ENCODE peak calls at places on chromosome 21, in ten cellular contexts. X is brain microvascular endothelial cell; C is H9; I is thyroid gland; M is testis; P is mesenchymal stem cell; B is CD4-positive, CD25-positive, alpha-beta regulatory T cell; Q is tibial artery; J is cardiac muscle cell; O is HCT116. Y is an unnamed sample.

GRCh38 chr21:25566645-25567044 is 40.6 kb downstream of the MRPL39 start:
- DNase-seq in M (no peak), I (no peak), Q (no peak), B (no peak), X (no peak), C (no peak), P (no peak), O (no peak), J (no peak), Y (no peak)

GRCh38 chr21:33025471-33026298 is at the start of gene OLIG2:
- DNase-seq in P (peak), J (no peak), O (no peak), M (no peak), X (no peak), C (peak), B (no peak), I (no peak), Q (no peak), Y (no peak)

GRCh38 chr21:32603131-32603530 is 9.0 kb downstream of the CFAP298 start:
- DNase-seq in J (no peak), X (no peak), P (no peak), I (no peak), Q (no peak), C (no peak), B (no peak), O (no peak), M (no peak), Y (no peak)

GRCh38 chr21:27423073-27423472 is 456.2 kb upstream of the ADAMTS5 start:
- DNase-seq in I (peak), J (no peak), B (no peak), C (no peak), O (no peak), P (peak), X (peak), M (peak), Q (peak), Y (peak)

GRCh38 chr21:32525282-32525681 is 60.0 kb downstream of the TCP10L start:
- DNase-seq in X (no peak), B (no peak), M (no peak), O (no peak), J (no peak), Q (no peak), P (no peak), I (no peak), C (peak), Y (no peak)

GRCh38 chr21:33202464-33203363 is 27.0 kb upstream of the IFNAR2 start:
- DNase-seq in P (no peak), J (no peak), I (no peak), O (no peak), B (no peak), M (no peak), X (no peak), Q (no peak), C (no peak), Y (no peak)

GRCh38 chr21:45590246-45590725 is 48.0 kb upstream of the SLC19A1 start:
- DNase-seq in B (peak), P (peak), M (peak), J (peak), Q (peak), I (no peak), X (no peak), C (peak), O (no peak), Y (peak)

GRCh38 chr21:17818158-17819113 is 720 bp downstream of the C21orf91 start:
- DNase-seq in Q (no peak), B (peak), M (peak), X (peak), I (peak), P (peak), O (no peak), C (peak), J (peak), Y (no peak)

GRCh38 chr21:20617130-20617529 is 381.1 kb upstream of the NCAM2 start:
- DNase-seq in Q (no peak), O (no peak), M (no peak), P (no peak), B (no peak), X (no peak), I (no peak), C (peak), J (peak), Y (no peak)

GRCh38 chr21:45050786-45051489 is 23.4 kb upstream of the ADARB1 start:
- DNase-seq in P (peak), X (peak), I (no peak), M (no peak), C (no peak), J (no peak), O (no peak), Q (peak), B (no peak), Y (no peak)

DNA sequence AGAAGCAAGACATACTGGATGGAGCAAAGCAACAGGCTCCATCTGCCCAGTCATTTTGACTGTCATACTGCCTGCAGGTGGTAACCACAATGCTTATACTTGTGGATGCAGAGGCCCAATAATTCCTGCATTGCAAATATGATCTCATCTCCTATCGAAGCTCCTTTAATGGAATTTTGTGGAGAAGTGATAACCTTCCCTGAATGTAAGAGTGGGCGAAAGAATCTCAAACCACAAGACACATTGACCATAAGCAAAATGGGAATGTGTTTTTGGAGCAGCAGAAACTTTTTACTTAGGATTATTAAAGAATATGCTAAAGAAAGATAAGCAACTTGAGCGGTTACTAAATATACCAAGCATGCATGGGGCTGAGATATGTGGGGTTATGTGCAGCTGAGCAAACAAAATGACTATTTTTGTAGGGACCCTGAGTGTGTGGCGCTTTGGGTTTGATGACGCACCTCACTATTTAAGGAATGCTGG is 77.4 kb upstream of the BACH1 start:
- DNase-seq in C (no peak), O (no peak), P (no peak), X (peak), J (no peak), B (no peak), I (no peak), Q (no peak), M (no peak), Y (no peak)
- H3K27ac ChIP-seq in C (no peak), O (no peak), P (peak), X (peak), J (no peak), B (no peak), I (no peak), Q (no peak), M (no peak), Y (no peak)

GRCh38 chr21:37461494-37461893 is 94.9 kb downstream of the DYRK1A start:
- DNase-seq in J (no peak), I (no peak), C (no peak), O (no peak), P (no peak), X (no peak), Q (no peak), B (no peak), M (no peak), Y (no peak)
- H3K27ac ChIP-seq in J (peak), I (no peak), C (no peak), O (no peak), P (no peak), X (no peak), Q (no peak), B (peak), M (no peak), Y (no peak)

GRCh38 chr21:41564871-41565281 is 56.9 kb upstream of the TMPRSS2 start:
- DNase-seq in C (no peak), I (no peak), Q (no peak), O (no peak), B (no peak), P (peak), M (no peak), X (peak), J (no peak), Y (no peak)
- H3K27ac ChIP-seq in C (no peak), I (no peak), Q (no peak), O (no peak), B (no peak), P (no peak), M (no peak), X (no peak), J (no peak), Y (no peak)

GRCh38 chr21:43323244-43324005 is 103.5 kb downstream of the SIK1 start:
- DNase-seq in J (no peak), P (no peak), I (peak), B (no peak), M (peak), C (no peak), O (no peak), Q (peak), X (no peak), Y (no peak)
- H3K27ac ChIP-seq in J (no peak), P (no peak), I (peak), B (no peak), M (peak), C (no peak), O (no peak), Q (no peak), X (no peak), Y (no peak)

DNA sequence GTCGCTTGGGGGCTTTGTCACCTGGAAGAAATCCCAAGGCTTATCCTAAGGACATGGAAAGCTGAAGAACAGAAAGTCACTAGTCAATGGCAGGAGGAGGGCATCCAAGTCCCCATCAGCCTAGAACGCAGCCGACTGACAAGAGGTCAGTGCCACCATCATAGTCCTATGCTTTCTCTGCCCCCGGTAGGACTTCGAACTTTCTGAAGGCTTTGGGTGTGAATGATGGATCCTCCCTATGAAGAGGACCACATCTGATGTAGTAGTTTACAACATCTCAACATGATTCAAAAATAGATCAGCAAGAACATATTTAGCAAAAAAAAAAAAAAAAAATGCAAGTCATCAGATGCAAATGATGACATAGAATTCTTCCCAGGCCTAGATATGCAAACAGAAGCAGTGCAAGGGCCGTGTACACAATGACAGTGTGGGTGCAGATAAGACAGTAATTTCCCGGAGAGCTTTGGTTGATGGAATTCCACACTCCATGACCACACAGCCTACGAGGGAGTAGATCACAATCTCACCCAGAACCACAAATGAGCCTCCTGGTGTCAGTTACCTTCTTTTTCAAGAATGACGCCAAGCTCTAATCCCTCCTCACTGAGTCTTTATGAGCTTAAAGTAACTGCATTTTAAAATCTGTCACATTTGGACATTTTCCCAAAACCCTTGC is 88.3 kb downstream of the PSMG1 start:
- DNase-seq in O (no peak), J (no peak), P (peak), I (no peak), B (no peak), C (no peak), X (peak), Q (no peak), M (no peak), Y (no peak)
- H3K27ac ChIP-seq in O (no peak), J (no peak), P (no peak), I (no peak), B (no peak), C (no peak), X (peak), Q (no peak), M (no peak), Y (no peak)

GRCh38 chr21:23542097-23542496 is 2065.2 kb downstream of the MRPL39 start:
- DNase-seq in X (no peak), J (no peak), I (no peak), O (no peak), C (no peak), P (no peak), M (no peak), B (no peak), Q (no peak), Y (no peak)

GRCh38 chr21:23543334-23543733 is 2063.9 kb downstream of the MRPL39 start:
- DNase-seq in I (no peak), Q (no peak), M (peak), O (no peak), C (no peak), X (no peak), J (no peak), P (no peak), B (no peak), Y (no peak)

DNA sequence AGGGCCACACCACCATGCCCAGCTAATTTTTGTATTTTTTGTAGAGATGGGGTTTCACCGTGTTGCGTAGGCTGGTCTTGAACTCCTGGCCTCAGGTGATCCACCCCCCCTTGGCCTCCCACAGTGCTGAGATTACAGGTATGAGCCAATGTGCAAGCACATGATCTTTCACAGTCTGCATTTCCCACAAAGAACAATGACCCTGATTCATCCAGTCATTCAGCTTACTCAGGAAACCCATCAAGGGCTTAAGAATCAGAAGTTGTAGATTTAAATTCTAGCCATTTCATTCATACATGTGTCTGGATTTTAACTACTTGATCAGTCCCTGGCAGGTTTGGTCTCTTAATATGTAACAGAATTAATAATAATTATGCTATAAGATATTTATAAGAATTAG is 2065.7 kb downstream of the MRPL39 start:
- DNase-seq in I (no peak), X (no peak), P (no peak), J (no peak), M (no peak), B (no peak), O (no peak), Q (no peak), C (no peak), Y (no peak)
- H3K27ac ChIP-seq in I (no peak), X (no peak), P (no peak), J (no peak), M (no peak), B (no peak), O (no peak), Q (no peak), C (no peak), Y (no peak)